ENCODE peak calls at places on chromosomes 3 and 15, in four cellular contexts. T is A549, Z is tibial nerve, I is right lobe of liver. M is an unnamed sample.

GRCh38 chr3:171165499-171165921 is 139.0 kb upstream of the SLC2A2 start:
- DNase-seq in T (no peak), Z (no peak), I (no peak), M (no peak)

GRCh38 chr15:56918907-56919707 is 663 bp downstream of the TCF12 start:
- DNase-seq in T (peak; percentile 75), Z (no peak), I (peak; percentile 67), M (peak; percentile 32)

GRCh38 chr3:122868322-122868721 is 73.5 kb downstream of the SLC49A4 start:
- DNase-seq in T (no peak), Z (no peak), I (no peak), M (no peak)

GRCh38 chr3:195154793-195155535 is 116.0 kb downstream of the XXYLT1 start:
- DNase-seq in T (no peak), Z (peak; percentile 76), I (peak; percentile 80), M (peak; percentile 73)

GRCh38 chr3:81245043-81245442 is 516.4 kb downstream of the GBE1 start:
- DNase-seq in T (no peak), Z (no peak), I (no peak), M (no peak)

GRCh38 chr3:47347217-47347801 is 33.5 kb upstream of the PTPN23 start:
- DNase-seq in T (no peak), Z (peak; percentile 9), I (no peak), M (peak; percentile 16)

GRCh38 chr3:38030126-38031021 is 932 bp upstream of the PLCD1 start:
- DNase-seq in T (no peak), Z (no peak), I (no peak), M (no peak)

GRCh38 chr3:155646554-155647189 is 98.2 kb downstream of the PLCH1 start:
- DNase-seq in T (no peak), Z (no peak), I (no peak), M (no peak)

GRCh38 chr3:193731656-193732055 is 138.6 kb downstream of the OPA1 start:
- DNase-seq in T (no peak), Z (no peak), I (no peak), M (no peak)

GRCh38 chr3:116394365-116394764 is 50.9 kb downstream of the LSAMP start:
- DNase-seq in T (no peak), Z (no peak), I (no peak), M (no peak)

GRCh38 chr3:49535971-49536874 is 18.1 kb upstream of the BSN start:
- DNase-seq in T (no peak), Z (no peak), I (peak; percentile 92), M (no peak)

GRCh38 chr3:49534581-49535495 is 19.4 kb upstream of the BSN start:
- DNase-seq in T (peak; percentile 24), Z (no peak), I (peak; percentile 89), M (no peak)

GRCh38 chr3:49536875-49537533 is 17.3 kb upstream of the BSN start:
- DNase-seq in T (no peak), Z (no peak), I (no peak), M (no peak)

GRCh38 chr3:49533786-49534519 is 20.3 kb upstream of the BSN start:
- DNase-seq in T (no peak), Z (no peak), I (peak; percentile 78), M (no peak)

DNA sequence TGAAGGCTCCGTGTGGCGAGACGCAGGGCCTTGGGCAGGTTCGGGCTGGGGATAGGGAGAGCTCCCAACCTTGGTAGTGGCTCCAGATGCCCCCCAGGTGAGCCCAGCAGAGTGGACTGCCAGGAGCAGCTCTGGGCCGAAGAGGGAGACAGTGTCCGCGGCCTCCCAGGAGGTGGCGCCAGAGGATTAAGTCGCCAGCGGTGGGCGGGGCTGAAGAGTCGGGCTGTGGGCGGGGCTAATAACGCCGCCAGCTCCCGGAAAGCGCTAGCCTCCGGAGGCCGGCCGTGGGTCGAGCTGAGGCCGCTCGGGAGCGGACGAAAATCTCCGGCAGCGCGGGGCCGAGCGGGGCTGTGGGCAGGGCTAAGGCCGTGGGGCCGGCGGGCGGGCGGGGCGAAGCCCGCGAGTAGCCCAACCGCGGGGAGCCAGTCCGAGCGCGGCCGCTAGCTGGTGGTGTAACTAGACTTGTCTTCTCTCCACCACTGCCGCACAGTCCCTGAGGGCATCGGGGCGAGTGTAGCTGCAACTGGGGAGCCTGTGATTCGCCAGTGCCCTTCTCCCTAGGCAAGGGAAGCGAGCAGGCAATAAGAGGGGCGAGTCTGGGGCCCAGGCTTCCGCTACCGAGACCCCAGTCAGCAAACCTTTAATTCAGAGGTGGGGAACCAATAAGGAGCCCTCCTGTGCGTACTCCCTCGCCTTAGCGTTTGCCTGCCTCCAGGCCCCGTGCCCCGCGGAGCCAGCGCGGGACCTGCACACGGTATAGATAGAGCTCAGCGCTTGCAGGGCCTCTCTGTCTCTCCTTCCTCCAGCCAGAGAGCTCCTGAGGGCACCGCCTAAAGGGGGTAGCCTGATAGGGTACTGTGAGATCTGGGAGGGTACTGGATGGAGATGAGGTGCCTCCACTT is 14.4 kb upstream of the BSN start:
- DNase-seq in T (peak; percentile 90), Z (peak; percentile 91), I (peak; percentile 98), M (peak; percentile 98)
- TF ChIP-seq POLR2A in T (peak; percentile 50), Z (peak; percentile 58), I (peak; percentile 87), M (no peak)

GRCh38 chr3:141266797-141267555 is 35.4 kb downstream of the PXYLP1 start:
- DNase-seq in T (no peak), Z (no peak), I (no peak), M (no peak)
- TF ChIP-seq POLR2A in T (no peak), Z (no peak), I (no peak), M (no peak)

DNA sequence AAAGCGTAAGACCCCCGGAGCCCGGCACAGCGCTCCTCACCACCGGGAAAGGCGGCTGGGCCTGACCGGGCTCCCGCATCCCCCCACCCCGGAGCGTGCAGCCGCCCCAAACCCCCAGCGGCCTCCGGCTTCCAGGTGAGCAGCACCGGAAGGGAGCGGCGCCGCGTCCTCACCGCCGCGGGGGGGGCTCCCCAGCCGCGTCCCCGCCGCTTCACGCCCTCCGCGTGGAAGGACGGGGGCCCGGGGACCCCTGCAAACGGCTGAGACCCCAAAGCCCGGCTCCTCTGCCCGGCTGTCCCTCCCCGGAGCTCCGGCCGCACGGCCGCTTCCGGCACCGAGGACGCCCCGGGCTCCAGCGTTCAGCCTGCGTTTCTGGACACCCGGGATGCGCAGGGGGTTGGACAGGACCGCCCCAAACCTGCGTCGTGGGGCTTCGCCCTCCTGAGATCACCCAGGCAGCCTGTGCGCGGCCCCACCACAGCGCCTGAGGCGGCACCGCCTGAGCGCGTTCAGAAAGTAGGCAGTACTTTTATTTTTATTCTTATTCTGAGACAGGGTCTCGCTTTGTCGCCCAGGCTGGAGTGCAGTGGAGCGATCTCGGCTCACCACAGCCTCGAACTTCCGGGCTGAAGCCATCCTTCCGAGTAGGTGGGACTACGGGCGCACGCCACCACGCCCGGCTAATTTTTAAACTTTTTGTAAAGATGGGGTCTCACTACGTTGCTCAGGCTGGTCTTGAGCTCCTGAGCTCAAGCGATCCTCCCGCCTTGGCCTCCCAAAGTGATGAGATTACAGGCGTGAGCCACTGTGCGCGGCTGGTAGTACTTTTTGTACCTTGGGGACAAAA is 51.6 kb upstream of the BLM start:
- DNase-seq in T (peak; percentile 78), Z (peak; percentile 52), I (peak; percentile 81), M (peak; percentile 55)
- TF ChIP-seq POLR2A in T (peak; percentile 78), Z (peak; percentile 58), I (peak; percentile 82), M (peak; percentile 48)

GRCh38 chr3:134737520-134737919 is 57.5 kb upstream of the EPHB1 start:
- DNase-seq in T (no peak), Z (no peak), I (no peak), M (no peak)
- TF ChIP-seq POLR2A in T (no peak), Z (no peak), I (no peak), M (no peak)

GRCh38 chr3:125168711-125169410 is 43.7 kb downstream of the SLC12A8 start:
- DNase-seq in T (no peak), Z (no peak), I (no peak), M (no peak)

GRCh38 chr3:125166581-125166980 is 46.0 kb downstream of the SLC12A8 start:
- DNase-seq in T (no peak), Z (no peak), I (no peak), M (no peak)

GRCh38 chr3:125163739-125164601 is 48.6 kb downstream of the SLC12A8 start:
- DNase-seq in T (peak; percentile 27), Z (no peak), I (peak; percentile 53), M (no peak)

GRCh38 chr3:125165948-125166553 is 46.5 kb downstream of the SLC12A8 start:
- DNase-seq in T (no peak), Z (no peak), I (no peak), M (peak; percentile 80)

DNA sequence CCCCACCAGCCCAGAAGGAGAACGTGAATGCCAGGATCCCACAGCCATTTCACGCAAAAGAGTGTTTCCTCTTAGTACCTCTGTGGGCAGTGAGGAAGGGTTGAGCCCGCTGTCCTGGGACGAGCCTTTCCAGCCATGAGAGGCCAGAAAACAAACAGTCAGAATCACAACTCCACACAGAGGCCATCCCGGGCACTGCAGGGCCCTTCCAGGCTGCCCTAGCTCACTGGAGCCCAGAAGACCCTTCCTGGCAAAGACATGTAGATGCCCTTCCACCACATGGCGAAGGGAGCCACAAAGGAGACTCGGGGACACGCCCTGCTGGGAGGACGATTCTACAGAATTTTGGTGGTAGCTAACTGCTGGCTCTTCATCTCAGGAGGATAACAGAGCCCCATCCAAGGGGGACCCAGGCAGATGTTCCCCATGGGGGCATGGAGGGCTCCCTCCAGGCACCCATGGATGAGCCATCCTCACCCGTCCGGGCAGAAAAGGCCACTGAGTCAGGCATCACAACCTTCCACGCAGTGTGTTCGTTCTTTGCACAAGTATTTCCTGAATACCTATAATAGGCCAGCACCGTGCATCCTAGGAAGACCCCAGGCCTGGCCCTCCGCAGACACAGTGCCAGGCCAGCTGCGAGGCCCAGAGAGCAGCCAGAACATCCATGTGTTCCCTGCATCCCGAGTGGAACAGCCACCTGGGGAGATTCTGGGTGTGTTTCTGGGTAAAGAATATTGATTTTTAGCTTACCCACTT is 47.2 kb downstream of the SLC12A8 start:
- DNase-seq in T (peak; percentile 13), Z (peak; percentile 62), I (peak; percentile 54), M (no peak)
- TF ChIP-seq POLR2A in T (no peak), Z (no peak), I (no peak), M (no peak)

GRCh38 chr3:49110780-49111179 is 6.2 kb upstream of the QARS1 start:
- DNase-seq in T (no peak), Z (no peak), I (no peak), M (no peak)
- TF ChIP-seq POLR2A in T (no peak), Z (no peak), I (no peak), M (no peak)

DNA sequence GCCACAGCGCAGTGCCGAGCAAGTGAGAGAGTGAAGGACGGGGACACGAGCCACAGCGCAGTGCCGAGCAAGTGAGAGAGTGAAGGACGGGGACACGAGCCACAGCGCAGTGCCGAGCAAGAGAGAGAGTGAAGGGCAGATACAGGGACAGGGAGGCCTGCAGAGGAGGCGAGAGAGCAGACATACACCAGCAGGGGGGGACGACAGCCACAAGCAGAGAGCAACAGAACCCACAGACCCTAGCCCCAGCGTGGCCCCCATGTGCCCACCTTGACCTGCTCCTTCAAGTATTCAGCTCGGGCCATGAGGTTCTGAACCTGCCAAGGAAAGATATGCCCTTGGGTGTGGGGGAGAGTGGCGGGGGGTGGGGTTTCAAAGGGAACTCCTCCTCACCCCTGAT is 5.5 kb downstream of the ULK3 start:
- DNase-seq in T (no peak), Z (no peak), I (no peak), M (no peak)
- TF ChIP-seq POLR2A in T (no peak), Z (no peak), I (no peak), M (no peak)

GRCh38 chr3:138187296-138188012 is at the start of gene ARMC8:
- DNase-seq in T (peak; percentile 33), Z (peak; percentile 22), I (peak; percentile 78), M (peak; percentile 29)
- TF ChIP-seq POLR2A in T (peak; percentile 36), Z (peak; percentile 63), I (peak; percentile 75), M (no peak)